ENCODE peak calls at places on chromosomes 12 and 14, in seven cellular contexts. One of them, this sample, is unnamed.

GRCh38 chr12:47551426-47551851 is 154.4 kb downstream of the RPAP3 start:
- DNase-seq in keratinocyte: no peak
- DNase-seq in right atrium auricular region: no peak
- DNase-seq in uterus: no peak
- DNase-seq in brain microvascular endothelial cell: no peak
- DNase-seq in colonic mucosa: no peak
- DNase-seq in Panc1: no peak
- DNase-seq in this sample: no peak

GRCh38 chr14:68968721-68969120 is 10.4 kb downstream of the ACTN1 start:
- DNase-seq in keratinocyte: no peak
- DNase-seq in right atrium auricular region: no peak
- DNase-seq in uterus: no peak
- DNase-seq in brain microvascular endothelial cell: no peak
- DNase-seq in colonic mucosa: no peak
- DNase-seq in Panc1: no peak
- DNase-seq in this sample: no peak

GRCh38 chr12:72236071-72236705 is 36.0 kb upstream of the TRHDE start:
- DNase-seq in keratinocyte: no peak
- DNase-seq in right atrium auricular region: no peak
- DNase-seq in uterus: no peak
- DNase-seq in brain microvascular endothelial cell: no peak
- DNase-seq in colonic mucosa: no peak
- DNase-seq in Panc1: no peak
- DNase-seq in this sample: no peak

GRCh38 chr12:93751864-93752610 is 74.9 kb downstream of the CRADD start:
- DNase-seq in keratinocyte: no peak
- DNase-seq in right atrium auricular region: no peak
- DNase-seq in uterus: no peak
- DNase-seq in brain microvascular endothelial cell: peak
- DNase-seq in colonic mucosa: no peak
- DNase-seq in Panc1: no peak
- DNase-seq in this sample: peak

GRCh38 chr12:3365416-3366385 is 125.3 kb upstream of the PRMT8 start:
- DNase-seq in keratinocyte: no peak
- DNase-seq in right atrium auricular region: no peak
- DNase-seq in uterus: no peak
- DNase-seq in brain microvascular endothelial cell: no peak
- DNase-seq in colonic mucosa: no peak
- DNase-seq in Panc1: no peak
- DNase-seq in this sample: no peak

GRCh38 chr12:60399064-60399463 is 803.2 kb downstream of the SLC16A7 start:
- DNase-seq in keratinocyte: no peak
- DNase-seq in right atrium auricular region: no peak
- DNase-seq in uterus: no peak
- DNase-seq in brain microvascular endothelial cell: no peak
- DNase-seq in colonic mucosa: no peak
- DNase-seq in Panc1: no peak
- DNase-seq in this sample: no peak

GRCh38 chr14:69712217-69712565 is 54.8 kb upstream of the SRSF5 start:
- DNase-seq in keratinocyte: no peak
- DNase-seq in right atrium auricular region: no peak
- DNase-seq in uterus: no peak
- DNase-seq in brain microvascular endothelial cell: no peak
- DNase-seq in colonic mucosa: no peak
- DNase-seq in Panc1: no peak
- DNase-seq in this sample: no peak

GRCh38 chr14:24920265-24921080 is 129.5 kb downstream of the STXBP6 start:
- DNase-seq in keratinocyte: no peak
- DNase-seq in right atrium auricular region: no peak
- DNase-seq in uterus: no peak
- DNase-seq in brain microvascular endothelial cell: no peak
- DNase-seq in colonic mucosa: no peak
- DNase-seq in Panc1: no peak
- DNase-seq in this sample: no peak

GRCh38 chr12:116319851-116320621 is 42.5 kb upstream of the MED13L start:
- DNase-seq in keratinocyte: no peak
- DNase-seq in right atrium auricular region: peak
- DNase-seq in uterus: peak
- DNase-seq in brain microvascular endothelial cell: peak
- DNase-seq in colonic mucosa: peak
- DNase-seq in Panc1: no peak
- DNase-seq in this sample: peak

GRCh38 chr12:31206038-31206670 is 119.8 kb downstream of the SINHCAF start:
- DNase-seq in keratinocyte: peak
- DNase-seq in right atrium auricular region: no peak
- DNase-seq in uterus: no peak
- DNase-seq in brain microvascular endothelial cell: peak
- DNase-seq in colonic mucosa: no peak
- DNase-seq in Panc1: no peak
- DNase-seq in this sample: peak

GRCh38 chr12:93924367-93924766 is 224.0 kb upstream of the PLXNC1 start:
- DNase-seq in keratinocyte: no peak
- DNase-seq in right atrium auricular region: no peak
- DNase-seq in uterus: no peak
- DNase-seq in brain microvascular endothelial cell: no peak
- DNase-seq in colonic mucosa: no peak
- DNase-seq in Panc1: no peak
- DNase-seq in this sample: no peak

GRCh38 chr12:102567031-102567985 is 86.9 kb upstream of the IGF1 start:
- DNase-seq in keratinocyte: no peak
- DNase-seq in right atrium auricular region: no peak
- DNase-seq in uterus: no peak
- DNase-seq in brain microvascular endothelial cell: peak
- DNase-seq in colonic mucosa: no peak
- DNase-seq in Panc1: no peak
- DNase-seq in this sample: peak

GRCh38 chr12:94930772-94931171 is 72.7 kb downstream of the NDUFA12 start:
- DNase-seq in keratinocyte: no peak
- DNase-seq in right atrium auricular region: no peak
- DNase-seq in uterus: no peak
- DNase-seq in brain microvascular endothelial cell: no peak
- DNase-seq in colonic mucosa: no peak
- DNase-seq in Panc1: no peak
- DNase-seq in this sample: no peak

GRCh38 chr12:87756111-87756510 is 273.1 kb downstream of the C12orf50 start:
- DNase-seq in keratinocyte: no peak
- DNase-seq in right atrium auricular region: no peak
- DNase-seq in uterus: no peak
- DNase-seq in brain microvascular endothelial cell: peak
- DNase-seq in colonic mucosa: no peak
- DNase-seq in Panc1: no peak
- DNase-seq in this sample: peak

GRCh38 chr14:31994391-31995033 is 82.6 kb upstream of the ARHGAP5 start:
- DNase-seq in keratinocyte: no peak
- DNase-seq in right atrium auricular region: no peak
- DNase-seq in uterus: no peak
- DNase-seq in brain microvascular endothelial cell: peak
- DNase-seq in colonic mucosa: no peak
- DNase-seq in Panc1: no peak
- DNase-seq in this sample: no peak

GRCh38 chr12:31362115-31362758 is 36.3 kb upstream of the SINHCAF start:
- DNase-seq in keratinocyte: no peak
- DNase-seq in right atrium auricular region: no peak
- DNase-seq in uterus: no peak
- DNase-seq in brain microvascular endothelial cell: no peak
- DNase-seq in colonic mucosa: peak
- DNase-seq in Panc1: no peak
- DNase-seq in this sample: peak

GRCh38 chr12:53976172-53976822 is 1.5 kb upstream of the HOTAIR start:
- DNase-seq in keratinocyte: no peak
- DNase-seq in right atrium auricular region: no peak
- DNase-seq in uterus: no peak
- DNase-seq in brain microvascular endothelial cell: no peak
- DNase-seq in colonic mucosa: no peak
- DNase-seq in Panc1: no peak
- DNase-seq in this sample: no peak

GRCh38 chr12:71955946-71956345 is 17.3 kb downstream of the TPH2 start:
- DNase-seq in keratinocyte: no peak
- DNase-seq in right atrium auricular region: no peak
- DNase-seq in uterus: no peak
- DNase-seq in brain microvascular endothelial cell: peak
- DNase-seq in colonic mucosa: no peak
- DNase-seq in Panc1: no peak
- DNase-seq in this sample: no peak

GRCh38 chr12:39959016-39959415 is 146.9 kb downstream of the SLC2A13 start:
- DNase-seq in keratinocyte: no peak
- DNase-seq in right atrium auricular region: no peak
- DNase-seq in uterus: no peak
- DNase-seq in brain microvascular endothelial cell: no peak
- DNase-seq in colonic mucosa: no peak
- DNase-seq in Panc1: no peak
- DNase-seq in this sample: no peak

GRCh38 chr12:91178801-91179200 is 3.8 kb downstream of the DCN start:
- DNase-seq in keratinocyte: no peak
- DNase-seq in right atrium auricular region: no peak
- DNase-seq in uterus: no peak
- DNase-seq in brain microvascular endothelial cell: no peak
- DNase-seq in colonic mucosa: no peak
- DNase-seq in Panc1: no peak
- DNase-seq in this sample: no peak

GRCh38 chr12:91179315-91179714 is 3.3 kb downstream of the DCN start:
- DNase-seq in keratinocyte: no peak
- DNase-seq in right atrium auricular region: no peak
- DNase-seq in uterus: peak
- DNase-seq in brain microvascular endothelial cell: no peak
- DNase-seq in colonic mucosa: no peak
- DNase-seq in Panc1: no peak
- DNase-seq in this sample: no peak

GRCh38 chr12:91181053-91181452 is 1.6 kb downstream of the DCN start:
- DNase-seq in keratinocyte: no peak
- DNase-seq in right atrium auricular region: no peak
- DNase-seq in uterus: no peak
- DNase-seq in brain microvascular endothelial cell: no peak
- DNase-seq in colonic mucosa: no peak
- DNase-seq in Panc1: no peak
- DNase-seq in this sample: no peak

GRCh38 chr12:91180162-91180561 is 2.5 kb downstream of the DCN start:
- DNase-seq in keratinocyte: no peak
- DNase-seq in right atrium auricular region: no peak
- DNase-seq in uterus: no peak
- DNase-seq in brain microvascular endothelial cell: no peak
- DNase-seq in colonic mucosa: no peak
- DNase-seq in Panc1: no peak
- DNase-seq in this sample: no peak

DNA sequence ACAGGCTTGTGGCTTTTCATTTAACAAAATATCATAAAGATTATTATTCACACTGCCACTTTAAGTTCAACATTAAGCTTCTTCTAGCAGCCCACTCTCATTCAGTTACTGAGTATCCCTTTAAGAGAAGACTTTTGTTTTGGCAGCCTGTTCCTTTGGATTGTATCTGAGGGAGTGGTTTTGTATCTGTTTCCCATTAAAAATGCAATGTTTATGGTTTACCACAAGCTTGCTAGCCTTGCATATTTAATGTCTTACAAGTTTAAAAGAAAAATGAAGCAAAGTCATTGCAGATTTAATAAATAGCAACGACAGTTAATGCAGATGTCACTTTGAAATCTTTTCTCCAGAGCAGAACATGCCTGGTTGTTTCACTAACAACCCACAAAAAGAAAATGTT is 2.0 kb downstream of the DCN start:
- DNase-seq in keratinocyte: no peak
- DNase-seq in right atrium auricular region: no peak
- DNase-seq in uterus: no peak
- DNase-seq in brain microvascular endothelial cell: peak
- DNase-seq in colonic mucosa: no peak
- DNase-seq in Panc1: no peak
- DNase-seq in this sample: peak
- H3K4me3 ChIP-seq in keratinocyte: no peak
- H3K4me3 ChIP-seq in right atrium auricular region: peak
- H3K4me3 ChIP-seq in uterus: peak
- H3K4me3 ChIP-seq in brain microvascular endothelial cell: peak
- H3K4me3 ChIP-seq in colonic mucosa: no peak
- H3K4me3 ChIP-seq in Panc1: no peak
- H3K4me3 ChIP-seq in this sample: peak

GRCh38 chr12:121096199-121096798 is 36.4 kb upstream of the P2RX7 start:
- DNase-seq in keratinocyte: no peak
- DNase-seq in right atrium auricular region: no peak
- DNase-seq in uterus: no peak
- DNase-seq in brain microvascular endothelial cell: no peak
- DNase-seq in colonic mucosa: no peak
- DNase-seq in Panc1: no peak
- DNase-seq in this sample: no peak

GRCh38 chr12:121093487-121093891 is 39.2 kb upstream of the P2RX7 start:
- DNase-seq in keratinocyte: no peak
- DNase-seq in right atrium auricular region: peak
- DNase-seq in uterus: no peak
- DNase-seq in brain microvascular endothelial cell: no peak
- DNase-seq in colonic mucosa: no peak
- DNase-seq in Panc1: no peak
- DNase-seq in this sample: no peak

GRCh38 chr12:121092034-121092433 is 40.6 kb upstream of the P2RX7 start:
- DNase-seq in keratinocyte: no peak
- DNase-seq in right atrium auricular region: peak
- DNase-seq in uterus: no peak
- DNase-seq in brain microvascular endothelial cell: no peak
- DNase-seq in colonic mucosa: no peak
- DNase-seq in Panc1: no peak
- DNase-seq in this sample: no peak

GRCh38 chr12:121099779-121100178 is 32.9 kb upstream of the P2RX7 start:
- DNase-seq in keratinocyte: no peak
- DNase-seq in right atrium auricular region: no peak
- DNase-seq in uterus: no peak
- DNase-seq in brain microvascular endothelial cell: no peak
- DNase-seq in colonic mucosa: no peak
- DNase-seq in Panc1: no peak
- DNase-seq in this sample: no peak

GRCh38 chr12:121095544-121096198 is 37.0 kb upstream of the P2RX7 start:
- DNase-seq in keratinocyte: no peak
- DNase-seq in right atrium auricular region: peak
- DNase-seq in uterus: peak
- DNase-seq in brain microvascular endothelial cell: peak
- DNase-seq in colonic mucosa: peak
- DNase-seq in Panc1: peak
- DNase-seq in this sample: peak
- TF ChIP-seq CTCF in keratinocyte: peak
- TF ChIP-seq CTCF in right atrium auricular region: peak
- TF ChIP-seq CTCF in uterus: peak
- TF ChIP-seq CTCF in brain microvascular endothelial cell: peak
- TF ChIP-seq CTCF in colonic mucosa: peak
- TF ChIP-seq CTCF in Panc1: peak
- TF ChIP-seq CTCF in this sample: peak

GRCh38 chr12:24933694-24934407 is 15.1 kb downstream of the BCAT1 start:
- DNase-seq in keratinocyte: no peak
- DNase-seq in right atrium auricular region: no peak
- DNase-seq in uterus: no peak
- DNase-seq in brain microvascular endothelial cell: no peak
- DNase-seq in colonic mucosa: no peak
- DNase-seq in Panc1: no peak
- DNase-seq in this sample: no peak
- H3K4me3 ChIP-seq in keratinocyte: no peak
- H3K4me3 ChIP-seq in right atrium auricular region: no peak
- H3K4me3 ChIP-seq in uterus: no peak
- H3K4me3 ChIP-seq in brain microvascular endothelial cell: no peak
- H3K4me3 ChIP-seq in colonic mucosa: no peak
- H3K4me3 ChIP-seq in Panc1: no peak
- H3K4me3 ChIP-seq in this sample: no peak

DNA sequence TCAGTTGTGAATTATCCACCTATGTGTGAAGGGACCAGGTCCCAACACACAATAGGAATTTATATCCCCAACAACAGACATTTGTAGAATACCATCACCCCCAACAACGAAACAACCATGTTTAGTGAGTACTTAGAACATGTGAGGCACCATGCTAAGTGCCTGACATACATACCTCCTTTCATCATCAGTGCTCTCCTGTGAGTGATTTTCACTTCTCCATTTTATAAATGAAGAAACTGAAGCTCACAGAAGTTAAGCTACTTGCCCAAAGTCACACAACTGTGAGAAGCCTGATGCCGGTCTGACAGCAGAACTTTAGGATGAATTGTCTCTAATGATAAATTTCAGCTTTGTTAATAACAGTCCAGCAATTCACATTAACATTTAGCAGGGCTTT is 35.4 kb downstream of the SPTB start:
- DNase-seq in keratinocyte: no peak
- DNase-seq in right atrium auricular region: no peak
- DNase-seq in uterus: no peak
- DNase-seq in brain microvascular endothelial cell: no peak
- DNase-seq in colonic mucosa: no peak
- DNase-seq in Panc1: no peak
- DNase-seq in this sample: no peak
- TF ChIP-seq CTCF in keratinocyte: no peak
- TF ChIP-seq CTCF in right atrium auricular region: no peak
- TF ChIP-seq CTCF in uterus: no peak
- TF ChIP-seq CTCF in brain microvascular endothelial cell: no peak
- TF ChIP-seq CTCF in colonic mucosa: no peak
- TF ChIP-seq CTCF in Panc1: no peak
- TF ChIP-seq CTCF in this sample: no peak